ENCODE peak calls at places on chromosome 3, in nine cellular contexts. I is HFFc6, G is T-helper 2 cell, O is neuronal stem cell, T is mucosa of gallbladder, J is NCI-H748 treated with DMSO at 0.1 percent for 48 hours, F is GM20000, D is A172, C is D341Med. K is an unnamed sample.

GRCh38 chr3:174869448-174869847 is 10.3 kb downstream of the NAALADL2 start:
- DNase-seq in I (no peak), G (no peak), O (no peak), T (no peak), J (no peak), F (no peak), D (no peak), C (no peak), K (no peak)

GRCh38 chr3:192750201-192750600 is 22.9 kb upstream of the FGF12 start:
- DNase-seq in I (no peak), G (no peak), O (no peak), T (no peak), J (no peak), F (no peak), D (no peak), C (no peak), K (no peak)

GRCh38 chr3:50270422-50270831 is 1.5 kb downstream of the SEMA3B start:
- DNase-seq in I (peak), G (no peak), O (no peak), T (no peak), J (no peak), F (no peak), D (no peak), C (no peak), K (no peak)

GRCh38 chr3:168322941-168323340 is 227.2 kb upstream of the GOLIM4 start:
- DNase-seq in I (no peak), G (no peak), O (no peak), T (no peak), J (no peak), F (no peak), D (no peak), C (no peak), K (no peak)

GRCh38 chr3:16841906-16842709 is 42.6 kb upstream of the PLCL2 start:
- DNase-seq in I (no peak), G (peak), O (no peak), T (peak), J (no peak), F (peak), D (no peak), C (no peak), K (no peak)

GRCh38 chr3:9946112-9947024 is 5.8 kb downstream of the PRRT3 start:
- DNase-seq in I (peak), G (peak), O (peak), T (peak), J (peak), F (peak), D (no peak), C (peak), K (peak)

GRCh38 chr3:118102737-118103136 is 931.9 kb downstream of the IGSF11 start:
- DNase-seq in I (no peak), G (no peak), O (no peak), T (no peak), J (no peak), F (no peak), D (no peak), C (no peak), K (no peak)

GRCh38 chr3:193974591-193974990 is 161.4 kb upstream of the HES1 start:
- DNase-seq in I (no peak), G (no peak), O (peak), T (no peak), J (no peak), F (no peak), D (no peak), C (no peak), K (no peak)

GRCh38 chr3:138461246-138461645 is 26.8 kb downstream of the ESYT3 start:
- DNase-seq in I (peak), G (no peak), O (no peak), T (no peak), J (no peak), F (no peak), D (peak), C (no peak), K (no peak)

GRCh38 chr3:58164199-58164879 is 46.4 kb downstream of the DNASE1L3 start:
- DNase-seq in I (no peak), G (no peak), O (no peak), T (peak), J (peak), F (no peak), D (peak), C (no peak), K (no peak)

GRCh38 chr3:15633159-15633558 is 31.6 kb downstream of the BTD start:
- DNase-seq in I (no peak), G (no peak), O (no peak), T (no peak), J (peak), F (no peak), D (no peak), C (no peak), K (no peak)

GRCh38 chr3:29426302-29427226 is 145.7 kb downstream of the RBMS3 start:
- DNase-seq in I (no peak), G (no peak), O (no peak), T (no peak), J (peak), F (no peak), D (no peak), C (no peak), K (no peak)